ENCODE peak calls at places on chromosomes 5 and 9, in four cellular contexts. One of them, this sample, is unnamed.

GRCh38 chr9:86944974-86945867 is 2.1 kb downstream of the GAS1 start:
- DNase-seq in transverse colon: no peak
- DNase-seq in GM23338: peak; percentile 71
- DNase-seq in GM12891: no peak
- DNase-seq in this sample: no peak

GRCh38 chr5:22541037-22541436 is 312.1 kb downstream of the CDH12 start:
- DNase-seq in GM23338: no peak
- DNase-seq in transverse colon: no peak
- DNase-seq in GM12891: no peak
- DNase-seq in this sample: no peak

GRCh38 chr5:78799254-78800017 is 150.9 kb upstream of the LHFPL2 start:
- DNase-seq in GM12891: no peak
- DNase-seq in transverse colon: no peak
- DNase-seq in GM23338: no peak
- DNase-seq in this sample: no peak

GRCh38 chr5:173625686-173626500 is 9.4 kb upstream of the BOD1 start:
- DNase-seq in GM12891: no peak
- DNase-seq in transverse colon: no peak
- DNase-seq in GM23338: no peak
- DNase-seq in this sample: no peak

GRCh38 chr5:109196486-109196885 is 213.3 kb downstream of the PJA2 start:
- DNase-seq in GM23338: no peak
- DNase-seq in GM12891: no peak
- DNase-seq in transverse colon: no peak
- DNase-seq in this sample: no peak

GRCh38 chr5:159021360-159022177 is 78.1 kb downstream of the EBF1 start:
- DNase-seq in GM23338: no peak
- DNase-seq in GM12891: no peak
- DNase-seq in transverse colon: no peak
- DNase-seq in this sample: no peak

GRCh38 chr5:33241826-33242225 is 198.9 kb upstream of the TARS1 start:
- DNase-seq in GM23338: no peak
- DNase-seq in GM12891: peak; percentile 5
- DNase-seq in transverse colon: no peak
- DNase-seq in this sample: no peak

GRCh38 chr5:143229896-143230675 is 173.4 kb downstream of the NR3C1 start:
- DNase-seq in GM23338: no peak
- DNase-seq in GM12891: peak; percentile 41
- DNase-seq in transverse colon: no peak
- DNase-seq in this sample: no peak

GRCh38 chr5:52727568-52727967 is 60.1 kb upstream of the ITGA1 start:
- DNase-seq in transverse colon: no peak
- DNase-seq in GM23338: peak; percentile 6
- DNase-seq in GM12891: no peak
- DNase-seq in this sample: no peak

GRCh38 chr9:130480673-130481072 is 35.9 kb downstream of the ASS1 start:
- DNase-seq in GM12891: no peak
- DNase-seq in transverse colon: no peak
- DNase-seq in GM23338: peak; percentile 72
- DNase-seq in this sample: no peak

GRCh38 chr9:68750179-68750685 is 45.2 kb downstream of the PIP5K1B start:
- DNase-seq in GM12891: no peak
- DNase-seq in transverse colon: no peak
- DNase-seq in GM23338: no peak
- DNase-seq in this sample: no peak

GRCh38 chr9:68749135-68749534 is 44.1 kb downstream of the PIP5K1B start:
- DNase-seq in GM12891: no peak
- DNase-seq in GM23338: no peak
- DNase-seq in transverse colon: no peak
- DNase-seq in this sample: no peak

GRCh38 chr9:68746564-68746963 is 41.5 kb downstream of the PIP5K1B start:
- DNase-seq in GM12891: no peak
- DNase-seq in GM23338: no peak
- DNase-seq in transverse colon: no peak
- DNase-seq in this sample: no peak

GRCh38 chr9:68749579-68750159 is 44.6 kb downstream of the PIP5K1B start:
- DNase-seq in GM23338: peak; percentile 68
- DNase-seq in GM12891: no peak
- DNase-seq in transverse colon: no peak
- DNase-seq in this sample: no peak

GRCh38 chr9:68747043-68747533 is 42.0 kb downstream of the PIP5K1B start:
- DNase-seq in transverse colon: no peak
- DNase-seq in GM23338: no peak
- DNase-seq in GM12891: no peak
- DNase-seq in this sample: no peak
- TF ChIP-seq POLR2AphosphoS5 in transverse colon: no peak
- TF ChIP-seq POLR2AphosphoS5 in GM23338: no peak
- TF ChIP-seq POLR2AphosphoS5 in GM12891: no peak
- TF ChIP-seq POLR2AphosphoS5 in this sample: no peak

GRCh38 chr9:136885950-136886578 is at the start of gene TRAF2:
- DNase-seq in GM23338: peak; percentile 98
- DNase-seq in transverse colon: peak; percentile 98
- DNase-seq in GM12891: peak; percentile 100
- DNase-seq in this sample: peak; percentile 100

GRCh38 chr9:136880651-136881050 is 5.7 kb upstream of the TRAF2 start:
- DNase-seq in GM23338: no peak
- DNase-seq in GM12891: no peak
- DNase-seq in transverse colon: no peak
- DNase-seq in this sample: no peak

GRCh38 chr9:136881691-136882108 is 4.6 kb upstream of the TRAF2 start:
- DNase-seq in GM23338: no peak
- DNase-seq in GM12891: peak; percentile 72
- DNase-seq in transverse colon: peak; percentile 65
- DNase-seq in this sample: peak; percentile 81

GRCh38 chr9:136886610-136887597 is 588 bp downstream of the TRAF2 start:
- DNase-seq in GM12891: peak; percentile 81
- DNase-seq in GM23338: peak; percentile 74
- DNase-seq in transverse colon: peak; percentile 44
- DNase-seq in this sample: peak; percentile 85

DNA sequence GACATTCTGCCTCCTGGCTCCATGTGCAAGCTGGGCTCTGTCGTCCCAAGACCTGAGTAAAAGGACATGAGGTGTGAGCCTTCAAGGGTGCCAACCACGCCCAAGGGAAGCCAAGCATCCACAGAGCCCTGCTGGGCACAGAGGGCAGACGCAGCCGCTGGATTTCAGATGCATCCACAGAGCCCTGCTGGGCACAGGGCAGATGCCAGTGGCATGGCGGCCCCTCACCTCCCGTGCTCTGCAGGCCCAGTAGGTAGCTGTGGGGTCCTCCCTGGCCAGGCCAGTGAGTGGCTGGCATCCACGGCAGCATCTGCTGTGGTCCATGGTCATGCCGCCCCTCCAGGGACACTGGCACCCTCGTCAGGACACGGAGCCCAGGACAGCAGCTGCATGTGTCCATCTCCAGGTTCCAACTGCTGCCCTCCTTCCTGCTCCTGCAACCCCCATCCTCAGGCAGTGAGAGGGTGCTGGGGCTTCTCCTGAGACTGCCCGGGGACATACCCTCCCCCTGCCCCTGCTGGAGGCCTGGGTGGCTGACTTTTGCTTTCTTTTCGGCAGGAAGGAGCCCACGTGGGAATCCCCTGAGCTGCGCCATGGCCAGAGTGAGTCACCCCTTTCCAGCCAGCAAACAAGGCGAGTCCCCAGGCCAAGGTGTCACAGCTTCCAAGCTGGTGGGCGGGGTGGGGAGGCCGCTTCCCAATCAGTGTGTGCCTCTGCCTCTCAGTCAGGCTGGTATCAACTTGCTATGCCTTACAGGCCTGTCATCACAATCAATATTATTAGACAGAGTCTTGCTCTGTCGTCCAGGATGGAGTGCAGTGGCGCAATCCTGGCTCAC is 4.0 kb upstream of the TRAF2 start:
- DNase-seq in GM23338: no peak
- DNase-seq in GM12891: peak; percentile 79
- DNase-seq in transverse colon: peak; percentile 72
- DNase-seq in this sample: peak; percentile 85
- TF ChIP-seq POLR2AphosphoS5 in GM23338: no peak
- TF ChIP-seq POLR2AphosphoS5 in GM12891: no peak
- TF ChIP-seq POLR2AphosphoS5 in transverse colon: no peak
- TF ChIP-seq POLR2AphosphoS5 in this sample: no peak

DNA sequence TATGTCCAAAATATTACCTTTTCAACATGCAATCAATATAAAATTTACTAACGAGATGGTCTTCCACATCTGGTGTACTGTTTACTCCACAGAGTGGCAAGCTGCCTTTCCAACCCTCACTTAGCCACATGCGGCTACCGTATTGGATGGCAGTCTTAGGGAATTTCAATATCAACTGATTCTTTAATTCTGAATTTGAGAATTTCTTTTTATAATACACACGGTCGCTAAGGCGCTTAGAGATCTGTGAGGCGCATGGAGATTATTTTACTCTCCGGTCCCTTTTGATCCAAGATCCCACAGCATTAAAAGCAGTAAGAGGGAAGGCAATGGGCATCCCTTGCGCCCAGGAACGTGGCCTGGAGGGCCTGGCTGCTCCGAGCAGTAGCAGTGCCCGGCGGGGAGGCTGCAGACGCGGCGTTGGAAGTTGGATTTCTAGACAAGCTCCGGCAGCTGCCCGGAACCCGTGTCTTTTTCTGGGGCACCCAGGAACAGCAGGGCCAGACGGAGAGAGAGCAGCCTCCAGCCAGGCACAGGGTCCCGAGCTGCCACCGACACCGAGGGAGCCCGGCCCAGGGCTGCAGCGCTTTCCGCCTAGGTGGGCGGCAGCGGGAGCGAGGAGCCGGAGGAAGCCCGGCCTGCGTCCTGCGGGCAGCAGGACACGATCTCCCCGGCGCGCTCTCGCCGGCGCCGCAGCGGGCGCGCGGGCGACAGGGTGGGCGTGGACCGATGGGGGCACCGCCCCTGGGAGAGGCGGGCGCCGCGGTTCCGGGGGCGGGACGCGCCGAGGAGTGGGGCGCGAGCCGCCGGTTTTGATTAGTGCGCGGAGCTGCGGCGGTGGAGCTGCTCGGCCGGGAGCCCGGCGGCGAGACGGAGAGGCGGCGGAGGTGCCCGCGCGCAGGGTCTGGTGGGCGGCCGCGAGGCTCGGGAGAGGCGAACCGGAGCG is at the start of gene UGCG:
- DNase-seq in transverse colon: peak; percentile 92
- DNase-seq in GM12891: peak; percentile 83
- DNase-seq in GM23338: peak; percentile 90
- DNase-seq in this sample: peak; percentile 88
- TF ChIP-seq POLR2AphosphoS5 in transverse colon: peak; percentile 90
- TF ChIP-seq POLR2AphosphoS5 in GM12891: peak; percentile 87
- TF ChIP-seq POLR2AphosphoS5 in GM23338: peak; percentile 89
- TF ChIP-seq POLR2AphosphoS5 in this sample: peak; percentile 84

GRCh38 chr5:151259931-151260330 is 6.9 kb downstream of the GM2A start:
- DNase-seq in GM12891: no peak
- DNase-seq in GM23338: no peak
- DNase-seq in transverse colon: no peak
- DNase-seq in this sample: no peak

GRCh38 chr5:151255621-151256286 is 2.8 kb downstream of the GM2A start:
- DNase-seq in GM23338: no peak
- DNase-seq in GM12891: no peak
- DNase-seq in transverse colon: peak; percentile 29
- DNase-seq in this sample: peak; percentile 54

GRCh38 chr5:151254533-151254932 is 1.5 kb downstream of the GM2A start:
- DNase-seq in transverse colon: no peak
- DNase-seq in GM12891: no peak
- DNase-seq in GM23338: no peak
- DNase-seq in this sample: no peak

GRCh38 chr5:151258771-151259170 is 5.8 kb downstream of the GM2A start:
- DNase-seq in transverse colon: no peak
- DNase-seq in GM12891: no peak
- DNase-seq in GM23338: no peak
- DNase-seq in this sample: no peak

DNA sequence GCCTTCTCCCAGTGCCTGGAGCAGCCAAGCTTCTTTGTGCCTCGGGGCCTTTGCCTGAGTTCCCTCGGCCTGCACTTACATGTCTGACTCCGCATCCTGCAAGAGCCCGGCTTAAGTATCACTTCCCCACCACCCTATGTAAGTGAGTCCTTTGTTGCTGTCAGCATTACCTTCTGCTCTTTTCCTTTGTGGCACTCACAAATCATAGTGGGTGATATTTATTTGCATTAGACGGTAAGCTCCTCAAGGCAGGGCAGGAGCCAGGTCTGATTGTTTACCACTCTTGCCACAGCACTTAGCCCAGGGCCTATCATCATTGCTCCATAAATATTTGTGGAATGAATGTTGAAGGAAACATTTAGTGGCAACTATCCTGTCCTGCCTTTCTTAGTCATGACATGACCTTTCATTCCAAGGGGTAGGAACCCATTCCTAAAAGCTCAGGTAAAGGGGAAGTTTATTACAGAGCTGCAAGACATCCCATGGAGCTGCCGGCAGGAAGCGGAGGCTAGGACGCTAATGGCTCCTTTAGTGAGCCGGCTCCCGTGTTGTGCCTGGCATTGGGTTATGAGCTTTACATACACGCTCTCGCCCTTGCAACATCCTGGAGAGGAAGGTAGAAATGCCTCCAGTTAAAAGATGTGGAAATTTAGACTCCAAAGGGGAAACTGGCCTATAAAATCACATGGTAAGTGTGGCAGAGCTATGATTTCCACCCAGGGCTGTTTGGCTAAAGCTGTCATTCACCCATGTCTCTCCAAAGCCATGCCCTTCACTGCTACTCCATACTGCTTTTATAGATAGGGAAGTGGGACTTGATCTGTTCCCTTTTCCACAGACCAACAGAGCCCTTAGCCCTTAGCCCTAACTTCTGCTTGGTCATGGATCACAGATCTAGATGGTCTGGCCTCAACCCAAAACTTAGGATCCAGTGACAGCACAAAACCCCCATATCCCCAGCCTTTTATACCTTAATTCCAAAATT is 5.0 kb downstream of the GM2A start:
- DNase-seq in transverse colon: peak; percentile 27
- DNase-seq in GM23338: no peak
- DNase-seq in GM12891: no peak
- DNase-seq in this sample: no peak
- TF ChIP-seq POLR2AphosphoS5 in transverse colon: no peak
- TF ChIP-seq POLR2AphosphoS5 in GM23338: no peak
- TF ChIP-seq POLR2AphosphoS5 in GM12891: peak; percentile 25
- TF ChIP-seq POLR2AphosphoS5 in this sample: peak; percentile 76